ENCODE peak calls at places on chromosomes 2 and 18, in five cellular contexts. G is AG09309, D is esophagus squamous epithelium, P is lower lobe of right lung, Z is Peyer's patch. S is an unnamed sample.

GRCh38 chr2:65562890-65563289 is 130.5 kb upstream of the SPRED2 start:
- DNase-seq in Z (no peak), D (no peak), P (no peak), G (no peak), S (no peak)

GRCh38 chr2:65388051-65388531 is 44.3 kb downstream of the SPRED2 start:
- DNase-seq in D (no peak), P (no peak), Z (no peak), G (no peak), S (peak)

GRCh38 chr18:48607049-48607984 is 68.5 kb downstream of the CTIF start:
- DNase-seq in P (no peak), G (peak), Z (no peak), D (no peak), S (peak)

GRCh38 chr2:217249490-217250451 is 389.9 kb upstream of the TNP1 start:
- DNase-seq in D (no peak), Z (no peak), P (no peak), G (no peak), S (no peak)

GRCh38 chr2:240818543-240819403 is 1.2 kb downstream of the KIF1A start:
- DNase-seq in G (no peak), P (no peak), Z (peak), D (no peak), S (peak)

GRCh38 chr2:65353927-65354326 is 78.5 kb downstream of the SPRED2 start:
- DNase-seq in D (no peak), P (no peak), G (no peak), Z (no peak), S (no peak)

GRCh38 chr18:76860411-76860810 is 38.1 kb downstream of the ZNF236 start:
- DNase-seq in Z (no peak), P (no peak), D (no peak), G (no peak), S (no peak)

GRCh38 chr2:75403991-75404428 is 156.7 kb downstream of the EVA1A start:
- DNase-seq in Z (no peak), P (no peak), D (no peak), G (peak), S (no peak)

GRCh38 chr2:28624798-28625701 is 126.6 kb upstream of the PPP1CB start:
- DNase-seq in D (no peak), G (no peak), P (peak), Z (peak), S (no peak)

GRCh38 chr2:63484481-63484880 is 103.8 kb downstream of the WDPCP start:
- DNase-seq in D (no peak), P (no peak), Z (no peak), G (no peak), S (no peak)

GRCh38 chr2:152578573-152578972 is 138.7 kb downstream of the PRPF40A start:
- DNase-seq in Z (no peak), G (no peak), P (no peak), D (no peak), S (no peak)

GRCh38 chr18:50203801-50204604 is 9.1 kb upstream of the MYO5B start:
- DNase-seq in Z (peak), D (no peak), G (no peak), P (peak), S (no peak)

GRCh38 chr2:202941771-202942170 is 29.7 kb downstream of the CARF start:
- DNase-seq in P (no peak), D (no peak), G (no peak), Z (no peak), S (no peak)

GRCh38 chr18:24801011-24801410 is 340.6 kb downstream of the HRH4 start:
- DNase-seq in G (no peak), Z (no peak), D (no peak), P (no peak), S (no peak)

GRCh38 chr18:38752430-38752829 is 1186.8 kb upstream of the CELF4 start:
- DNase-seq in G (no peak), Z (no peak), D (no peak), P (no peak), S (no peak)

GRCh38 chr2:17822452-17823117 is 6.3 kb downstream of the MSGN1 start:
- DNase-seq in P (no peak), Z (no peak), G (no peak), D (no peak), S (no peak)

GRCh38 chr2:37871453-37872191 is 53.5 kb upstream of the RMDN2 start:
- DNase-seq in G (peak), D (no peak), Z (no peak), P (no peak), S (no peak)

GRCh38 chr2:144426981-144427479 is 92.9 kb downstream of the ZEB2 start:
- DNase-seq in Z (no peak), P (no peak), G (peak), D (no peak), S (no peak)

GRCh38 chr2:217393585-217394032 is 533.7 kb upstream of the TNP1 start:
- DNase-seq in Z (peak), G (peak), P (no peak), D (no peak), S (no peak)

GRCh38 chr2:40550085-40550484 is 98.2 kb upstream of the SLC8A1 start:
- DNase-seq in Z (peak), G (no peak), D (no peak), P (no peak), S (no peak)

GRCh38 chr2:188684795-188685194 is 289.4 kb upstream of the COL3A1 start:
- DNase-seq in Z (no peak), D (no peak), G (no peak), P (no peak), S (no peak)

GRCh38 chr2:30422437-30422805 is 24.6 kb upstream of the LCLAT1 start:
- DNase-seq in D (no peak), Z (peak), G (no peak), P (peak), S (no peak)

GRCh38 chr2:55581875-55582547 is 35.4 kb downstream of the PPP4R3B start:
- DNase-seq in D (no peak), Z (no peak), G (peak), P (no peak), S (no peak)

GRCh38 chr2:176297067-176297466 is 27.8 kb downstream of the MTX2 start:
- DNase-seq in D (no peak), G (no peak), P (no peak), Z (no peak), S (no peak)

GRCh38 chr2:83823238-83823637 is 635.8 kb downstream of the SUCLG1 start:
- DNase-seq in D (no peak), P (no peak), G (no peak), Z (no peak), S (no peak)

GRCh38 chr2:74532222-74532621 is 2.5 kb downstream of the HTRA2 start:
- DNase-seq in D (no peak), G (no peak), P (no peak), Z (no peak), S (no peak)

GRCh38 chr2:105929506-105929905 is 184.8 kb downstream of the NCK2 start:
- DNase-seq in P (no peak), Z (peak), D (no peak), G (no peak), S (no peak)

GRCh38 chr2:213125646-213126347 is 25.6 kb downstream of the IKZF2 start:
- DNase-seq in D (no peak), Z (no peak), G (no peak), P (no peak), S (no peak)
- TF ChIP-seq CTCF in D (no peak), Z (no peak), G (no peak), P (no peak), S (peak)

GRCh38 chr18:56785006-56785405 is 133.8 kb downstream of the WDR7 start:
- DNase-seq in G (no peak), Z (no peak), P (no peak), D (no peak), S (no peak)

GRCh38 chr18:56787392-56787791 is 136.2 kb downstream of the WDR7 start:
- DNase-seq in G (no peak), D (no peak), P (no peak), Z (no peak), S (no peak)

GRCh38 chr18:56795381-56795780 is 144.2 kb downstream of the WDR7 start:
- DNase-seq in Z (no peak), G (no peak), D (no peak), P (no peak), S (no peak)

GRCh38 chr18:56789004-56789888 is 138.1 kb downstream of the WDR7 start:
- DNase-seq in D (no peak), P (no peak), G (no peak), Z (no peak), S (no peak)

GRCh38 chr18:56789889-56790180 is 138.7 kb downstream of the WDR7 start:
- DNase-seq in D (no peak), P (no peak), Z (no peak), G (no peak), S (no peak)
- TF ChIP-seq CTCF in D (no peak), P (no peak), Z (no peak), G (no peak), S (no peak)

GRCh38 chr2:120289221-120289906 is 36.7 kb downstream of the RALB start:
- DNase-seq in D (no peak), Z (no peak), P (no peak), G (no peak), S (no peak)
- TF ChIP-seq CTCF in D (no peak), Z (no peak), P (no peak), G (no peak), S (no peak)

DNA sequence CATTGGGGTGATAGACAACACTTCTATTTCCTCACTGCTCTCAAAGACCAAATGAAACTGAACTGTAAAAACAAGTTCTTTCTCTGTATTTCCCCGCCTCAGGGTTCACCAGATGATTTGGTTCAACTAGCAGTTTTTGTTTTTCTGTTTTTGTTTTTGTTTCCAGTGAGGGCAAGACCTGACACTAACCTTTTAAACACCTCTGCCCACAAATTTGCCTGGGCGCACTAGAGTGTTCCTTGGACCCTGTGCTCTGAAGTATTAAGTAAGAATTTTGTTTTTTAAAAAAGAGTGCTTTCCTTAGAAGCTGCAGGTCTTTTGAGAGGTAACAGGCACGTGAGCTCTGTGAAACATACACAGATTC is 92.9 kb downstream of the DYSF start:
- DNase-seq in D (no peak), G (no peak), Z (no peak), P (no peak), S (no peak)
- TF ChIP-seq CTCF in D (no peak), G (no peak), Z (no peak), P (no peak), S (no peak)

GRCh38 chr2:98578231-98578630 is 30.1 kb downstream of the COA5 start:
- DNase-seq in P (no peak), Z (no peak), G (no peak), D (no peak), S (no peak)

GRCh38 chr2:98576666-98577312 is 31.5 kb downstream of the COA5 start:
- DNase-seq in Z (no peak), D (no peak), G (no peak), P (no peak), S (no peak)

GRCh38 chr2:98580656-98581284 is 27.5 kb downstream of the COA5 start:
- DNase-seq in P (no peak), Z (no peak), D (no peak), G (no peak), S (no peak)

GRCh38 chr2:98579926-98580325 is 28.4 kb downstream of the COA5 start:
- DNase-seq in Z (no peak), P (no peak), D (no peak), G (no peak), S (no peak)

DNA sequence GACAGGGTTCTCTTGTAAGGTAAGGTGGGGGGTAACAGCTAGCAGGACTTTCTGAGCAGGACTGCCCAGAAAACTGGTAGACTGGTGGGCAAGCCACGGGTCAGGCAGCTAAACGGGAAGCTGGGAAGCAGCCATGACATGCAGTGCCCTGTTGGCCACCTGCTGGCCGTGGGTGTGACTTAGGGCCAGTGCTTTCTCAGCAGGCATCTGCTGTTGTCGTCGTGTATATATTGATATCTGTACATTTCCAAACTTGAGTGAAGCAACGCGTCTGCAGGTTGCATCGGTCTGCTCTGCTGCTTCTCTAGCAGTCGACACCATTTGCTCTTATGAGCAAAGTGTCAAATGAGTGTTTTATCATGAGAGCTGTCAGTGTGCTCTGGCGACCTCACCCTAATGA is 31.0 kb downstream of the COA5 start:
- DNase-seq in Z (no peak), G (no peak), P (no peak), D (no peak), S (no peak)
- TF ChIP-seq CTCF in Z (no peak), G (peak), P (no peak), D (peak), S (no peak)

GRCh38 chr2:11465485-11466306 is at the start of gene E2F6:
- DNase-seq in D (peak), Z (peak), G (peak), P (peak), S (peak)
- TF ChIP-seq CTCF in D (no peak), Z (no peak), G (no peak), P (no peak), S (no peak)

DNA sequence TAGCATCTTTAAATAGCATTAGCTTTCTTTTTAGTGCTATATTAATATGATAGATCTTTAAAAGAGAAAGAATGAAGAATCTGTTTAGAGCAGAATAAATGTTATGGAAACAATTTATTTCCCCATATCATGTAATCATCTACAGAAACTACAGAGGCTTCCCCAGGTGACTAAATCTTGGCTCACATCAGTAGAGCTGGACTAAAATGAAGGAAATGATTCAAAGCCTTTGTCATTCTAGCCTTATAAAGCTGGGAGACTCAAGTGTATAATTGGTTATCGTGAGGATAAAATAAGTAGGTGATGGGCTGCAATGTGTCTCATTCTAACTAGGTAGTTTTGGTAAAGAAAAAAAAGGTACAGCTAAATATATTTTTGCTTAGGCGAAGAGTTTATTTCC is 83.2 kb upstream of the UNC80 start:
- DNase-seq in P (no peak), D (no peak), G (no peak), Z (no peak), S (no peak)
- TF ChIP-seq CTCF in P (no peak), D (no peak), G (no peak), Z (no peak), S (no peak)

DNA sequence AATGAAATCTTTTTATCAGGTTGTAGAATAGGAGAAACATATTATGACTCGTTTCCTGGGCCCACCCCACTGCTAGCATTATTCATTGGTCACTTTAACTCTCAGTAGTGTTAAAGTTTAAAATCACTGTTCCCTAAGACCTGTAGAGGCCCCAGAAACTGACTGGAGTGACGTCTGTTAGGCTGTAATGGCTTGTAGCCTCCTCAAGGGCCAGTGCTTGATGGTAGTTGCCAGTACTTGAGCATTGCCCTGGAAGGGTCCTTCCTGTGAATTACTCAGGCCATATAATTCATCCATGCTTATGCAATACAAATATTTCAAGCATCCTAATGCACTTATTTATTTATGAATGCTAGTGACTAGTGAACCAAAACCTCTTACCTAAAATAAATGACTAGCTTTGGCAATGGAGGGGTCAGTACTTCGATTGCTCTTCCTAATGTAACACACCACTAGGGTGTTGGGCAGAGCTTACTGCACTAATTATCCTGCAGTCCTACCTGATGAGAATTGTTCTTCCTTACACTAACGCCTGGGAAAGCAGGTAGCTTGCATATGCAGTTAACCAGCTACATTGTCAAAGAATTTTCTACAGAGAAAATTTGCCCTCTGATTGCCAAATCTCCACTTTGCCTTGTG is 31.2 kb downstream of the ARHGAP25 start:
- DNase-seq in D (no peak), Z (no peak), G (no peak), P (no peak), S (no peak)
- TF ChIP-seq CTCF in D (no peak), Z (no peak), G (no peak), P (peak), S (no peak)

GRCh38 chr2:172674034-172674967 is 61.3 kb upstream of the RAPGEF4 start:
- DNase-seq in G (no peak), P (peak), D (no peak), Z (no peak), S (no peak)
- TF ChIP-seq CTCF in G (peak), P (peak), D (peak), Z (peak), S (peak)

GRCh38 chr18:57644540-57644939 is 22.9 kb upstream of the NARS1 start:
- DNase-seq in P (no peak), G (no peak), Z (no peak), D (no peak), S (no peak)
- TF ChIP-seq CTCF in P (no peak), G (no peak), Z (no peak), D (no peak), S (peak)